ENCODE peak calls at places on chromosomes 5 and 9, in five cellular contexts. One of them, this sample, is unnamed.

GRCh38 chr5:10250804-10251276 is 760 bp downstream of the CCT5 start:
- DNase-seq in spleen: no peak
- DNase-seq in OCI-LY7: peak
- DNase-seq in vagina: no peak
- DNase-seq in neuronal stem cell: no peak
- DNase-seq in this sample: no peak

GRCh38 chr5:136749016-136749415 is 383.7 kb upstream of the TRPC7 start:
- DNase-seq in spleen: no peak
- DNase-seq in OCI-LY7: no peak
- DNase-seq in vagina: no peak
- DNase-seq in neuronal stem cell: no peak
- DNase-seq in this sample: no peak

GRCh38 chr5:72248352-72249032 is 71.5 kb downstream of the MRPS27 start:
- DNase-seq in spleen: no peak
- DNase-seq in OCI-LY7: no peak
- DNase-seq in vagina: no peak
- DNase-seq in neuronal stem cell: no peak
- DNase-seq in this sample: no peak

GRCh38 chr5:127700237-127700766 is 2.9 kb upstream of the CCDC192 start:
- DNase-seq in spleen: no peak
- DNase-seq in OCI-LY7: no peak
- DNase-seq in vagina: no peak
- DNase-seq in neuronal stem cell: peak
- DNase-seq in this sample: no peak

GRCh38 chr9:100554935-100555401 is 22.9 kb upstream of the CAVIN4 start:
- DNase-seq in spleen: no peak
- DNase-seq in OCI-LY7: peak
- DNase-seq in vagina: no peak
- DNase-seq in neuronal stem cell: no peak
- DNase-seq in this sample: no peak

GRCh38 chr5:59685131-59685530 is 208.4 kb downstream of the PDE4D start:
- DNase-seq in spleen: no peak
- DNase-seq in OCI-LY7: no peak
- DNase-seq in vagina: no peak
- DNase-seq in neuronal stem cell: no peak
- DNase-seq in this sample: no peak

GRCh38 chr9:135655317-135656003 is 7.6 kb upstream of the LCN9 start:
- DNase-seq in spleen: no peak
- DNase-seq in OCI-LY7: no peak
- DNase-seq in vagina: no peak
- DNase-seq in neuronal stem cell: no peak
- DNase-seq in this sample: no peak

GRCh38 chr9:105608685-105609598 is 51.0 kb downstream of the FKTN start:
- DNase-seq in spleen: no peak
- DNase-seq in OCI-LY7: peak
- DNase-seq in vagina: no peak
- DNase-seq in neuronal stem cell: peak
- DNase-seq in this sample: no peak

GRCh38 chr9:135002336-135002735 is 84.6 kb upstream of the FCN1 start:
- DNase-seq in spleen: peak
- DNase-seq in OCI-LY7: no peak
- DNase-seq in vagina: no peak
- DNase-seq in neuronal stem cell: no peak
- DNase-seq in this sample: no peak

GRCh38 chr5:132425009-132425937 is 55.8 kb downstream of the SLC22A5 start:
- DNase-seq in spleen: peak
- DNase-seq in OCI-LY7: peak
- DNase-seq in vagina: peak
- DNase-seq in neuronal stem cell: no peak
- DNase-seq in this sample: no peak

GRCh38 chr9:88829276-88829675 is 162.0 kb upstream of the S1PR3 start:
- DNase-seq in spleen: no peak
- DNase-seq in OCI-LY7: no peak
- DNase-seq in vagina: no peak
- DNase-seq in neuronal stem cell: no peak
- DNase-seq in this sample: no peak

GRCh38 chr9:135661801-135662560 is 1.1 kb upstream of the LCN9 start:
- DNase-seq in spleen: peak
- DNase-seq in OCI-LY7: no peak
- DNase-seq in vagina: no peak
- DNase-seq in neuronal stem cell: no peak
- DNase-seq in this sample: no peak

GRCh38 chr5:133754575-133755169 is 142.3 kb upstream of the FSTL4 start:
- DNase-seq in spleen: no peak
- DNase-seq in OCI-LY7: peak
- DNase-seq in vagina: no peak
- DNase-seq in neuronal stem cell: peak
- DNase-seq in this sample: no peak

GRCh38 chr9:79809931-79810330 is 238.2 kb downstream of the TLE4 start:
- DNase-seq in spleen: no peak
- DNase-seq in OCI-LY7: no peak
- DNase-seq in vagina: no peak
- DNase-seq in neuronal stem cell: no peak
- DNase-seq in this sample: no peak

GRCh38 chr5:81904861-81905260 is 67.0 kb upstream of the ATG10 start:
- DNase-seq in spleen: no peak
- DNase-seq in OCI-LY7: no peak
- DNase-seq in vagina: no peak
- DNase-seq in neuronal stem cell: no peak
- DNase-seq in this sample: no peak
- H3K27ac ChIP-seq in spleen: no peak
- H3K27ac ChIP-seq in OCI-LY7: no peak
- H3K27ac ChIP-seq in vagina: no peak
- H3K27ac ChIP-seq in neuronal stem cell: no peak
- H3K27ac ChIP-seq in this sample: no peak

GRCh38 chr9:99465231-99465891 is 243.3 kb downstream of the SEC61B start:
- DNase-seq in spleen: no peak
- DNase-seq in OCI-LY7: no peak
- DNase-seq in vagina: no peak
- DNase-seq in neuronal stem cell: no peak
- DNase-seq in this sample: peak
- H3K27ac ChIP-seq in spleen: no peak
- H3K27ac ChIP-seq in OCI-LY7: no peak
- H3K27ac ChIP-seq in vagina: no peak
- H3K27ac ChIP-seq in neuronal stem cell: no peak
- H3K27ac ChIP-seq in this sample: no peak

GRCh38 chr5:143437666-143438273 is 34.3 kb upstream of the NR3C1 start:
- DNase-seq in spleen: no peak
- DNase-seq in OCI-LY7: no peak
- DNase-seq in vagina: no peak
- DNase-seq in neuronal stem cell: no peak
- DNase-seq in this sample: no peak
- H3K27ac ChIP-seq in spleen: no peak
- H3K27ac ChIP-seq in OCI-LY7: no peak
- H3K27ac ChIP-seq in vagina: no peak
- H3K27ac ChIP-seq in neuronal stem cell: no peak
- H3K27ac ChIP-seq in this sample: no peak

GRCh38 chr5:148729182-148729581 is 74.9 kb upstream of the HTR4 start:
- DNase-seq in spleen: no peak
- DNase-seq in OCI-LY7: no peak
- DNase-seq in vagina: no peak
- DNase-seq in neuronal stem cell: no peak
- DNase-seq in this sample: no peak

GRCh38 chr5:148732692-148733091 is 78.4 kb upstream of the HTR4 start:
- DNase-seq in spleen: no peak
- DNase-seq in OCI-LY7: no peak
- DNase-seq in vagina: no peak
- DNase-seq in neuronal stem cell: no peak
- DNase-seq in this sample: no peak

GRCh38 chr5:148733601-148734438 is 79.5 kb upstream of the HTR4 start:
- DNase-seq in spleen: peak
- DNase-seq in OCI-LY7: peak
- DNase-seq in vagina: no peak
- DNase-seq in neuronal stem cell: peak
- DNase-seq in this sample: peak

GRCh38 chr5:148730272-148730954 is 76.1 kb upstream of the HTR4 start:
- DNase-seq in spleen: no peak
- DNase-seq in OCI-LY7: no peak
- DNase-seq in vagina: no peak
- DNase-seq in neuronal stem cell: no peak
- DNase-seq in this sample: no peak

GRCh38 chr5:148730955-148731898 is 76.9 kb upstream of the HTR4 start:
- DNase-seq in spleen: no peak
- DNase-seq in OCI-LY7: peak
- DNase-seq in vagina: no peak
- DNase-seq in neuronal stem cell: peak
- DNase-seq in this sample: no peak
- H3K27ac ChIP-seq in spleen: peak
- H3K27ac ChIP-seq in OCI-LY7: no peak
- H3K27ac ChIP-seq in vagina: no peak
- H3K27ac ChIP-seq in neuronal stem cell: no peak
- H3K27ac ChIP-seq in this sample: no peak

GRCh38 chr5:80109549-80110478 is 74.7 kb downstream of the THBS4 start:
- DNase-seq in spleen: no peak
- DNase-seq in OCI-LY7: no peak
- DNase-seq in vagina: no peak
- DNase-seq in neuronal stem cell: no peak
- DNase-seq in this sample: peak
- H3K27ac ChIP-seq in spleen: no peak
- H3K27ac ChIP-seq in OCI-LY7: no peak
- H3K27ac ChIP-seq in vagina: no peak
- H3K27ac ChIP-seq in neuronal stem cell: peak
- H3K27ac ChIP-seq in this sample: no peak

DNA sequence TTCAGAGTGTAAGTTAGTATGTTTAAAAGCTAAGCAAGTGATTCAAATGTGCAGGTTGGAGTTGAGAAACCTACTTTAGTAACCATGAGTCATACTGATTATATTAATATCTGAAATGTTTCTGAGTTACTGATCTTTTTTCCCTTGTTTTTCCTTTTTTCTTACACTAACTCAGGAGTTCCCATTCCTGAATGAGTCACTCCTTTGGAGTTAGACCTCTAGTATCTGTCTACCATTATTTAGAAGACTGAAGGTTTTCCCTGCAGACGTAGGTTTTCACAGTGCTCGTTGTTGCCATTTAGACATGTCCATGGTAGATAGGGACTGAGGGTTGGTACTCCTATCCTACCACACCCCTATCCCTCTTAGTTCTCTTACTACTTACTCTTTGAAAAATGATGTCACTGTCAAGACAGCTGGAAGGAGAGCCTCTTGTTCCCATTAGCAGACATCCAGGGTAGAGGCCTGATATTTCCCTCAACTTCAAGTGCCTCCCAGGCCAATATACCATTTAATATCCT is 20.2 kb downstream of the OCLN start:
- DNase-seq in spleen: no peak
- DNase-seq in OCI-LY7: no peak
- DNase-seq in vagina: no peak
- DNase-seq in neuronal stem cell: no peak
- DNase-seq in this sample: no peak
- H3K27ac ChIP-seq in spleen: no peak
- H3K27ac ChIP-seq in OCI-LY7: no peak
- H3K27ac ChIP-seq in vagina: no peak
- H3K27ac ChIP-seq in neuronal stem cell: no peak
- H3K27ac ChIP-seq in this sample: no peak

GRCh38 chr9:129481424-129481823 is 139.5 kb downstream of the C9orf50 start:
- DNase-seq in spleen: no peak
- DNase-seq in OCI-LY7: no peak
- DNase-seq in vagina: no peak
- DNase-seq in neuronal stem cell: no peak
- DNase-seq in this sample: no peak
- H3K27ac ChIP-seq in spleen: peak
- H3K27ac ChIP-seq in OCI-LY7: no peak
- H3K27ac ChIP-seq in vagina: peak
- H3K27ac ChIP-seq in neuronal stem cell: no peak
- H3K27ac ChIP-seq in this sample: peak

DNA sequence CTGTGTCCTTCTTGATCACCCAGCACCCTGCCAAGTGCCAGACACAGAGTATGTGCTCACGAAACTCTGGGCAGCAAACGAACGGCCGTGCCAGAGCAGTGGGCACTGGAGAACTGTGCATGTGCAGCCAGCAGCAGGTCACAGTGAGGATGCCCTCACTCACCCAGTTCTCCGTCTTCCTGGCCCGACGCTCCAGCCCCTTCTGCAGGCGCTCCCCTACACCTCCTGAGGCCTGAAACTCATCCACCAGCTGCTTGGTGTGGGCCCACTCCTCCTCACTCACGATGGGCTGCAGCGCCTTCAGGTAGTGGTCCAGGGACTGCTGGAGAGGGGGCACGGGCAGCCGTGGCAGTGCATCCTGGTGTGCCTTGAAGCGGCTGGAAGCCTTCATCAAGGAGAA is 2.9 kb downstream of the CRAT start:
- DNase-seq in spleen: no peak
- DNase-seq in OCI-LY7: no peak
- DNase-seq in vagina: no peak
- DNase-seq in neuronal stem cell: no peak
- DNase-seq in this sample: no peak
- H3K27ac ChIP-seq in spleen: no peak
- H3K27ac ChIP-seq in OCI-LY7: no peak
- H3K27ac ChIP-seq in vagina: no peak
- H3K27ac ChIP-seq in neuronal stem cell: no peak
- H3K27ac ChIP-seq in this sample: no peak

DNA sequence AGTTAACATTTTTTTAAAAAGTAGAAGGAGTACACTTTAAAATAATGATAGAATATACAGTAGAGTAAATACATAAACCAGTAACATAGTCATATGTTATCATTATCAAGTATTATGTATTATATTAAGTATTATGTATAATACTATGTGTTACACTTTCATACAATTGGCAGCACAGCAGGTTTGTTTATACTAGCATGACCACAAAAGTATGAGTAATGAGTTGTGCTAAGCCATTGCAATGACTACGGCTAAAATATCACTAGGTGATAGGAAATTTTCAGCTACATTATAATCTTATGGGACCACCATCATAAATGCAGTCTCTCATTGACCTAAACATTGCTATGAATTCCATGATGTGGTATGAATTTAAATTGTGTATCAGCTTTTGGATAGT is 506.0 kb downstream of the HTR1A start:
- DNase-seq in spleen: no peak
- DNase-seq in OCI-LY7: no peak
- DNase-seq in vagina: no peak
- DNase-seq in neuronal stem cell: no peak
- DNase-seq in this sample: no peak
- H3K27ac ChIP-seq in spleen: no peak
- H3K27ac ChIP-seq in OCI-LY7: no peak
- H3K27ac ChIP-seq in vagina: no peak
- H3K27ac ChIP-seq in neuronal stem cell: no peak
- H3K27ac ChIP-seq in this sample: no peak

This sample was measured in substantia nigra.